ENCODE peak calls at places on chromosomes 12 and 14, in five cellular contexts. L is CD8-positive, alpha-beta T cell; M is spleen; S is mammary epithelial cell; R is lower lobe of right lung. E is an unnamed sample. For H3K4me1, the result is how much of the 10 kb centered on the place peaks cover.

GRCh38 chr12:75329918-75330826 is at the start of gene CAPS2:
- DNase-seq in R (peak), M (peak), L (peak), S (peak), E (peak)

GRCh38 chr12:7645395-7646177 is 20.1 kb downstream of the APOBEC1 start:
- DNase-seq in S (no peak), M (no peak), L (no peak), R (no peak), E (no peak)

GRCh38 chr12:109822951-109823411 is 10.2 kb downstream of the TRPV4 start:
- DNase-seq in R (no peak), M (no peak), S (peak), L (no peak), E (no peak)

GRCh38 chr14:106395460-106396050 is 869.2 kb downstream of the TMEM121 start:
- DNase-seq in R (no peak), L (no peak), S (no peak), M (no peak), E (no peak)

GRCh38 chr12:46786774-46787173 is 39.0 kb downstream of the SLC38A4 start:
- DNase-seq in L (no peak), S (peak), M (no peak), R (no peak), E (no peak)

GRCh38 chr14:38207830-38208815 is at the start of gene SSTR1:
- DNase-seq in S (no peak), L (no peak), M (no peak), R (no peak), E (peak)

GRCh38 chr14:99273724-99274345 is 1.8 kb upstream of the BCL11B start:
- DNase-seq in M (no peak), R (no peak), L (no peak), S (peak), E (no peak)

GRCh38 chr12:120231316-120232011 is 30.6 kb upstream of the RPLP0 start:
- DNase-seq in R (peak), S (peak), M (peak), L (no peak), E (peak)

GRCh38 chr12:11804130-11804529 is 154.7 kb downstream of the ETV6 start:
- DNase-seq in L (no peak), R (no peak), M (no peak), S (no peak), E (no peak)

GRCh38 chr12:19208456-19208855 is 78.9 kb downstream of the PLEKHA5 start:
- DNase-seq in S (no peak), L (no peak), M (no peak), R (no peak), E (no peak)

GRCh38 chr12:59452259-59452658 is 143.6 kb upstream of the SLC16A7 start:
- DNase-seq in R (no peak), L (no peak), M (no peak), S (peak), E (no peak)

GRCh38 chr14:65958664-65959562 is 527.3 kb upstream of the CCDC196 start:
- DNase-seq in L (no peak), M (no peak), S (no peak), R (no peak), E (no peak)

GRCh38 chr14:65718629-65719028 is 306.1 kb downstream of the FUT8 start:
- DNase-seq in S (no peak), M (no peak), R (no peak), L (no peak), E (no peak)

GRCh38 chr12:73053903-73054302 is 781.7 kb downstream of the TRHDE start:
- DNase-seq in S (no peak), R (no peak), L (no peak), M (no peak), E (no peak)

GRCh38 chr14:67622675-67623074 is 3.0 kb downstream of the ARG2 start:
- DNase-seq in M (no peak), L (no peak), S (peak), R (no peak), E (no peak)

GRCh38 chr14:24826390-24826789 is 192.4 kb upstream of the GZMB start:
- DNase-seq in R (no peak), S (no peak), M (no peak), L (no peak), E (no peak)

GRCh38 chr12:26621932-26622331 is 211.1 kb downstream of the ITPR2 start:
- DNase-seq in M (no peak), S (no peak), L (no peak), R (no peak), E (no peak)

DNA sequence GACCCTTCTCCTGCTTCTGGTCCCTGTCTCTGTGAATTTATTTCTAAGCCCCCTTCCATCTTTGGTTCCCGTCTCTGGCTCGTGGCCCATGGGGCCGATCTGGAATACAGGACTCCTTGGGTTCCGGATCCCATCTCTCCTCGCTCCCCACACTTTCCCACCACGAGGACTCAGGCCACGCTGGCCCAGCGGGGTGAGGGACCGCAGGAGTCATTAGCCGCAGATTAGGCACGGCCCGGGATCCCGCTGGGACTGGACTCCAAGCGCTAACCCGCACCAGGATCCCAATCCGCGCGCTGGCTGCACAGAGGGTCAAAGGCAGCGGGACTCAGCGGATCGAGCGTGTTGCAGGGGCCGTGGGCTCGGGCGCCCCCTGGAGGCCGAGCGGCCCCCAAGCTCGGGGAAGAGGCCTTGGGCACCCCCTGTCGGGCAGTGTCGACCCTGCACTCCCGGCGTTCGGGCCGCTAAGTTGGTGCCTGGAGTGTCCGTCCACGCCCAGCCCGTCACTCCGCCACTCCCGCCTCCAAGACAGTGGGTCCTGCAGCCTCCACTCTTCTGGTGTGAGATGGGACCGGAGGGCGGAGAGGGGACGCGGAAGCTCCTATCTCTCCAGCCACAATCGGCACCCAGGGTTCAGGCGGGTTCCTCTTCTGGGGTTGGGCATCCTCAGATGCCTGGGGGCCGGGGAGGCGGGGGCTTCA is 9.5 kb downstream of the SHMT2 start:
- DNase-seq in R (peak), L (peak), S (peak), M (peak), E (peak)
- H3K4me1 ChIP-seq in R (half or more), L (half or more), S (under half), M (half or more), E (under half)

GRCh38 chr14:31124197-31124596 is 83.4 kb downstream of the HECTD1 start:
- DNase-seq in L (no peak), R (no peak), S (no peak), M (no peak), E (no peak)

GRCh38 chr14:31125231-31125630 is 82.4 kb downstream of the HECTD1 start:
- DNase-seq in L (no peak), S (no peak), R (no peak), M (no peak), E (no peak)

GRCh38 chr14:31126680-31127079 is 80.9 kb downstream of the HECTD1 start:
- DNase-seq in M (no peak), S (no peak), L (no peak), R (no peak), E (no peak)

GRCh38 chr14:31122098-31122611 is 85.4 kb downstream of the HECTD1 start:
- DNase-seq in M (no peak), R (no peak), L (no peak), S (peak), E (no peak)

DNA sequence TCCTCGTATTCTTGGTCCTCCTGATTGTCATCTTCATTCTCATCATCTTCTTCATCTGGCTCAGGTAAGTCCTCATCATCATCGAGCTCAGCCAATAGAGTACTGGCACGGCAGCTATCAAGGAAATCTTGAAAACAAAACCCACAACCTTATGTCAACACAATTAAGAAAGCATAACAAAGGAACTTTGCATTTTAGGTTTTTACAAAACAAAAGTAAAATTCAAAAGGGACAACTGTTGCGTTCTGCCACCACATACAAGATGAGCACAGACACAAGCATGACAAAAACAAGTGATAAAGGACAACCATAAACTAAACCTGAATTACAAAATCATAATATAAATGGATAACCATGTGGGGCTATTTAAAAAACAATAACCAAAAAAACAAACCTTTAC is 84.7 kb downstream of the HECTD1 start:
- DNase-seq in S (no peak), L (no peak), R (no peak), M (no peak), E (no peak)
- H3K4me3 ChIP-seq in S (no peak), L (no peak), R (no peak), M (no peak), E (no peak)

DNA sequence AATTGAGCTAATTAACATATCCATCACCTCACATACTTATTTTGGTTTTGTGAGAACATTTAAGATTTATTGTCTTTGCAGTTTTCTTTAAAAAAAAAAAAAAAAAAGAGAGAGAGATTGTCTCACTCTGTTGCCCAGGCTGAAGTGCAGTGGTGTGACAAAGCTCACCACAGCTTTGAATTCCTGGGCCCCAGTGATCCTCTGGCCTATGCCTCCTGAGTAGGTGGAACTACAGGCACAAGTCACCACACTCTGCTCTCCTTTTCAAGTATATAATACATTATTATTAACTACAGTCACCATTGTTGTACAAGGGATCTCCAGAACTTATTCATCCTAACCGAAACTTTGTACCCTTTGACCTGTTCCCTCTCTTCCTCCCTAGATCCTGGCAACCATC is 64.0 kb downstream of the NUMB start:
- DNase-seq in R (no peak), M (no peak), S (no peak), L (no peak), E (no peak)
- H3K4me1 ChIP-seq in R (under half), M (under half), S (under half), L (under half), E (under half)

DNA sequence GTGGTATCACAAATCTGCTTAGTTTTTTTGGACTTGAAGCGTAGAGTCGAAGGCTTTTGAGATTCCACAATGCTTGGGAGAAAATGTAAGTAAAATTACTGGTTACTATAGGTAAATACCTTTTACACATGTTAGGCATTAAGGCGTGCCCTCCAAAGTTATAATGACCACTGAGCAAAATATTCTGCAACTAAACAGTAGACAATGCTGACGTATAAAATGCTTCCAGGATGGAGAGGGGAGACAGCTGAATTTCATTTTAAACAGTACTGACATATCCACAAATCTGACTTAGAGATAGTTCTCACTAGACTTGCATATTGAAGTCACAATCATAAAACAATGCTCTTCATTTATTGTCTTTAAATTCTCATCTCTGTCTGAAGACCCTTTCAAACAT is 144.5 kb upstream of the DCN start:
- DNase-seq in R (no peak), M (no peak), L (no peak), S (no peak), E (no peak)
- H3K4me3 ChIP-seq in R (no peak), M (no peak), L (no peak), S (no peak), E (no peak)

E was measured in psoas muscle.